ENCODE peak calls at places on chromosomes 12 and 14, in four cellular contexts. One of them, this sample, is unnamed.

GRCh38 chr14:30521899-30522736 is 36.8 kb upstream of the G2E3 start:
- DNase-seq in RWPE1: peak
- DNase-seq in CD4-positive, alpha-beta T cell: no peak
- DNase-seq in nephron progenitor cell: no peak
- DNase-seq in this sample: no peak

GRCh38 chr14:64581363-64581762 is 31.6 kb downstream of the PPP1R36 start:
- DNase-seq in nephron progenitor cell: no peak
- DNase-seq in CD4-positive, alpha-beta T cell: no peak
- DNase-seq in RWPE1: no peak
- DNase-seq in this sample: no peak

GRCh38 chr12:19959353-19959752 is 409.0 kb upstream of the PDE3A start:
- DNase-seq in CD4-positive, alpha-beta T cell: no peak
- DNase-seq in RWPE1: no peak
- DNase-seq in nephron progenitor cell: no peak
- DNase-seq in this sample: no peak

GRCh38 chr14:32375663-32376062 is 46.6 kb downstream of the AKAP6 start:
- DNase-seq in RWPE1: no peak
- DNase-seq in CD4-positive, alpha-beta T cell: no peak
- DNase-seq in nephron progenitor cell: no peak
- DNase-seq in this sample: no peak

GRCh38 chr12:50314629-50315312 is 31.5 kb upstream of the LIMA1 start:
- DNase-seq in RWPE1: peak
- DNase-seq in CD4-positive, alpha-beta T cell: no peak
- DNase-seq in nephron progenitor cell: peak
- DNase-seq in this sample: no peak

GRCh38 chr12:644818-645552 is 18.3 kb downstream of the NINJ2 start:
- DNase-seq in nephron progenitor cell: no peak
- DNase-seq in RWPE1: no peak
- DNase-seq in CD4-positive, alpha-beta T cell: no peak
- DNase-seq in this sample: no peak

GRCh38 chr12:110531741-110532333 is 29.7 kb downstream of the RAD9B start:
- DNase-seq in RWPE1: no peak
- DNase-seq in nephron progenitor cell: no peak
- DNase-seq in CD4-positive, alpha-beta T cell: no peak
- DNase-seq in this sample: no peak

GRCh38 chr12:104477812-104478388 is 21.2 kb downstream of the CHST11 start:
- DNase-seq in nephron progenitor cell: no peak
- DNase-seq in RWPE1: no peak
- DNase-seq in CD4-positive, alpha-beta T cell: no peak
- DNase-seq in this sample: no peak

GRCh38 chr12:67366530-67367196 is 97.5 kb downstream of the CAND1 start:
- DNase-seq in RWPE1: no peak
- DNase-seq in CD4-positive, alpha-beta T cell: no peak
- DNase-seq in nephron progenitor cell: no peak
- DNase-seq in this sample: peak

GRCh38 chr12:121781751-121782615 is 11.5 kb downstream of the RHOF start:
- DNase-seq in RWPE1: no peak
- DNase-seq in nephron progenitor cell: no peak
- DNase-seq in CD4-positive, alpha-beta T cell: no peak
- DNase-seq in this sample: no peak

GRCh38 chr12:6116481-6117021 is 7.9 kb downstream of the VWF start:
- DNase-seq in nephron progenitor cell: no peak
- DNase-seq in CD4-positive, alpha-beta T cell: no peak
- DNase-seq in RWPE1: no peak
- DNase-seq in this sample: no peak

GRCh38 chr12:29376118-29376517 is 4.9 kb downstream of the ERGIC2 start:
- DNase-seq in RWPE1: no peak
- DNase-seq in nephron progenitor cell: no peak
- DNase-seq in CD4-positive, alpha-beta T cell: no peak
- DNase-seq in this sample: no peak

GRCh38 chr12:24778486-24779304 is 170.2 kb downstream of the BCAT1 start:
- DNase-seq in RWPE1: peak
- DNase-seq in CD4-positive, alpha-beta T cell: no peak
- DNase-seq in nephron progenitor cell: no peak
- DNase-seq in this sample: no peak

GRCh38 chr12:58247633-58248032 is 306.3 kb downstream of the ATP23 start:
- DNase-seq in CD4-positive, alpha-beta T cell: no peak
- DNase-seq in RWPE1: no peak
- DNase-seq in nephron progenitor cell: no peak
- DNase-seq in this sample: no peak

GRCh38 chr14:28102814-28103213 is 663.8 kb upstream of the FOXG1 start:
- DNase-seq in RWPE1: peak
- DNase-seq in nephron progenitor cell: no peak
- DNase-seq in CD4-positive, alpha-beta T cell: no peak
- DNase-seq in this sample: no peak

GRCh38 chr12:30661210-30661609 is 34.5 kb downstream of the IPO8 start:
- DNase-seq in nephron progenitor cell: no peak
- DNase-seq in CD4-positive, alpha-beta T cell: no peak
- DNase-seq in RWPE1: no peak
- DNase-seq in this sample: no peak

GRCh38 chr14:32404784-32405573 is 75.9 kb downstream of the AKAP6 start:
- DNase-seq in nephron progenitor cell: no peak
- DNase-seq in RWPE1: no peak
- DNase-seq in CD4-positive, alpha-beta T cell: no peak
- DNase-seq in this sample: no peak

GRCh38 chr14:86357119-86357518 is 827.2 kb downstream of the FLRT2 start:
- DNase-seq in RWPE1: no peak
- DNase-seq in nephron progenitor cell: no peak
- DNase-seq in CD4-positive, alpha-beta T cell: no peak
- DNase-seq in this sample: no peak

GRCh38 chr14:100554082-100554677 is 33.0 kb downstream of the BEGAIN start:
- DNase-seq in CD4-positive, alpha-beta T cell: no peak
- DNase-seq in RWPE1: peak
- DNase-seq in nephron progenitor cell: peak
- DNase-seq in this sample: no peak

GRCh38 chr14:55122441-55122986 is 6.5 kb upstream of the LGALS3 start:
- DNase-seq in RWPE1: peak
- DNase-seq in CD4-positive, alpha-beta T cell: no peak
- DNase-seq in nephron progenitor cell: no peak
- DNase-seq in this sample: no peak

GRCh38 chr14:102973706-102974280 is 51.3 kb downstream of the AMN start:
- DNase-seq in nephron progenitor cell: no peak
- DNase-seq in CD4-positive, alpha-beta T cell: no peak
- DNase-seq in RWPE1: no peak
- DNase-seq in this sample: no peak

GRCh38 chr14:102969060-102969791 is 46.8 kb downstream of the AMN start:
- DNase-seq in nephron progenitor cell: no peak
- DNase-seq in RWPE1: no peak
- DNase-seq in CD4-positive, alpha-beta T cell: no peak
- DNase-seq in this sample: no peak

GRCh38 chr14:102971314-102971713 is 48.9 kb downstream of the AMN start:
- DNase-seq in RWPE1: no peak
- DNase-seq in nephron progenitor cell: no peak
- DNase-seq in CD4-positive, alpha-beta T cell: no peak
- DNase-seq in this sample: no peak

GRCh38 chr14:102969901-102970300 is 47.4 kb downstream of the AMN start:
- DNase-seq in nephron progenitor cell: no peak
- DNase-seq in CD4-positive, alpha-beta T cell: no peak
- DNase-seq in RWPE1: no peak
- DNase-seq in this sample: no peak

GRCh38 chr14:102971836-102972606 is 49.6 kb downstream of the AMN start:
- DNase-seq in CD4-positive, alpha-beta T cell: no peak
- DNase-seq in nephron progenitor cell: no peak
- DNase-seq in RWPE1: no peak
- DNase-seq in this sample: no peak
- TF ChIP-seq CTCF in CD4-positive, alpha-beta T cell: no peak
- TF ChIP-seq CTCF in nephron progenitor cell: no peak
- TF ChIP-seq CTCF in RWPE1: no peak
- TF ChIP-seq CTCF in this sample: no peak

DNA sequence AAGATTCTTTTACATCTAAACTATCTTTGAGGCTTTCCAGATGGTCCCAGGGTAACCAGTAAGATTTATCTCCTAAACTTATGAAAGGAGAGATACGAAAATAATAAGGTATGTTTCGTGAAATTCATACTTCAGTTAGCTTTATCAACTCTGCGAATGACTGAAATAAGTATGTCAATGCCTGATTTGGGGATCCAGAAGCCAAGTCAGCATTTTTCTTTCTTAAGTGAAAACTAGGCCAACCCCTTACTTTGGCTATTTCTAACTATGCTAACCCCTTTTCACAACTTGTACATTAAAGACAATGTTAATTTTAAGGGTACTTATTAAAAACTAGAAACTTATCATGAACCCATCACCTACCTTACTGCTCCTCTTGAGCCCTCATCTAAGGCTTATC is 26.9 kb upstream of the NID2 start:
- DNase-seq in RWPE1: no peak
- DNase-seq in nephron progenitor cell: no peak
- DNase-seq in CD4-positive, alpha-beta T cell: no peak
- DNase-seq in this sample: no peak
- TF ChIP-seq CTCF in RWPE1: no peak
- TF ChIP-seq CTCF in nephron progenitor cell: no peak
- TF ChIP-seq CTCF in CD4-positive, alpha-beta T cell: no peak
- TF ChIP-seq CTCF in this sample: no peak

GRCh38 chr14:102902086-102902485 is 20.4 kb upstream of the AMN start:
- DNase-seq in RWPE1: no peak
- DNase-seq in CD4-positive, alpha-beta T cell: no peak
- DNase-seq in nephron progenitor cell: no peak
- DNase-seq in this sample: no peak
- TF ChIP-seq CTCF in RWPE1: no peak
- TF ChIP-seq CTCF in CD4-positive, alpha-beta T cell: no peak
- TF ChIP-seq CTCF in nephron progenitor cell: no peak
- TF ChIP-seq CTCF in this sample: no peak

GRCh38 chr14:68639518-68640292 is 153.2 kb downstream of the ZFP36L1 start:
- DNase-seq in CD4-positive, alpha-beta T cell: no peak
- DNase-seq in RWPE1: no peak
- DNase-seq in nephron progenitor cell: no peak
- DNase-seq in this sample: no peak

GRCh38 chr14:68636597-68636996 is 156.3 kb downstream of the ZFP36L1 start:
- DNase-seq in nephron progenitor cell: no peak
- DNase-seq in RWPE1: no peak
- DNase-seq in CD4-positive, alpha-beta T cell: no peak
- DNase-seq in this sample: no peak

GRCh38 chr14:68637106-68638021 is 155.5 kb downstream of the ZFP36L1 start:
- DNase-seq in nephron progenitor cell: no peak
- DNase-seq in CD4-positive, alpha-beta T cell: no peak
- DNase-seq in RWPE1: no peak
- DNase-seq in this sample: no peak

GRCh38 chr14:68638817-68639517 is 153.9 kb downstream of the ZFP36L1 start:
- DNase-seq in nephron progenitor cell: no peak
- DNase-seq in RWPE1: no peak
- DNase-seq in CD4-positive, alpha-beta T cell: no peak
- DNase-seq in this sample: no peak

DNA sequence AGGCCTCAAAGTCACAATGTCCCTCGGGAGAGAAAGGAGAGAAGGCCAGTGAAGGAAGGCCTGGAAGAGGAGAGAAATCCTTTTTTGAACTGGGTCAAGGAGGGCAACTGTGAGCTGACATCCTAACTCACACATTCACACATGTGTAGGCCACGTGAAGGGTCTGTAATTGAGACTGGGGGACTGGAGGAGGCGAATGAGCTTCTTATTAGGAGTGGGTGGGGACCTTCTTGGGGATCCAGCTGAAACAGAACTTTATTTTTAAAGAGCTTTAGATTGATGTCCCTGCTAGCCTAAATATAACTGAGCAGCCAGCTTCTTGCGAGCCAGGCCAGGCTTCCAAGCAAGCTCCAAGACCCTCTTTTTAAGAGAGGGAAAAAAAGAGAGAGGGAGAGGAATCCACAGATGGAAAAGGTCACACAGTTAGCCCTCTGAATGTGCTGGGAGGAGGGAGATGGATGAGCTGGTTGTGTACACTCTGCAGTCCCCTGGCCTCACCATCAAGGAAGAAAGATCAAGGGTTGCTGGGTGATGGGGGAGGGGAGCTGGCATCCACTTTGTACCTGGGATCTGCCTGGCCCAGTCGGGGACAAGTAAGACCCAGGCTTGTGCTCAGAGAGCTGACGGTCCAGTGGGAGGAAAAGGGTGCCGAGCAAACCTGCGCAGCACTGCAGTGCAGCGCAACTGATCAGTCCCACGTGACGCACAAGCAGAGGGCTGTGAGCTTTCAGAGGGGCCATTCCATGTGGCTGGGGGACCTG is 154.6 kb downstream of the ZFP36L1 start:
- DNase-seq in nephron progenitor cell: no peak
- DNase-seq in RWPE1: no peak
- DNase-seq in CD4-positive, alpha-beta T cell: no peak
- DNase-seq in this sample: no peak
- TF ChIP-seq CTCF in nephron progenitor cell: no peak
- TF ChIP-seq CTCF in RWPE1: no peak
- TF ChIP-seq CTCF in CD4-positive, alpha-beta T cell: no peak
- TF ChIP-seq CTCF in this sample: no peak

DNA sequence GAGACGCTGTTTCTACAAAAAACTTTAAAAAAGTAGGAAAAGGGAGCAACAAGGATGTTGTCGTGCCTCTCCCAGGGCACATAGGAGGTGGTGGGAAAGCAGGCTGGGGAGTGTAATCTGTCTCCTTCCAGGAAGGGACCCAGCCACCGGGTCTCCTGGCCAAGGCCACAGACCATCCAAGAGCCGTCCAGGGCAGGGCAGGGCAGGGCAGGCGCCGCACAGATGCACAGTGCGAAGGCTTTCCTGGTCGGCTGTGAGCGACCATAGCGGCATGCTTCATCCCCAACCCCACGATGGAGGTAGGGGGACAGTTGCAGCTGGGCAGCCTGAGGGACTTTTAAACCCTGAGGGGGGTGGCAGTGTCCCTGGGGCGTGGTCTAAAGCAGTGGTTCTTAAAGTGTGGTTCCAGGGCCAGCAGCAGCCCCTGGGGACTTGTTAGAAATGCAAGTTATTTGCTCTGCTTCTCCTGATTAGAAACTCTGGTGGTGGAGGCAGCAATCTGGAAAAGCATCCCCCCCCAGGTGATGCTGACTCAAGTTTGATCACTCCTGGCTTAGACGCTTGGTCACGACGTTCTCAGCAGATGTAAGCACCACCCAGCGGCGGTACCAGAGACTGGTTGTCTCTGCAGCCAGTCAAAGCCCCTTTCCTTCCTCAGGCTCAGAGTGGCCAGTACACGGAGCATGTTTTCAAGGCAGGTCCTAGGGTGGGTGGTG is 197.4 kb upstream of the PRMT8 start:
- DNase-seq in RWPE1: peak
- DNase-seq in CD4-positive, alpha-beta T cell: no peak
- DNase-seq in nephron progenitor cell: no peak
- DNase-seq in this sample: no peak
- TF ChIP-seq CTCF in RWPE1: no peak
- TF ChIP-seq CTCF in CD4-positive, alpha-beta T cell: no peak
- TF ChIP-seq CTCF in nephron progenitor cell: no peak
- TF ChIP-seq CTCF in this sample: no peak

GRCh38 chr12:22231836-22232235 is 102.7 kb downstream of the ST8SIA1 start:
- DNase-seq in RWPE1: peak
- DNase-seq in nephron progenitor cell: no peak
- DNase-seq in CD4-positive, alpha-beta T cell: no peak
- DNase-seq in this sample: no peak
- TF ChIP-seq CTCF in RWPE1: no peak
- TF ChIP-seq CTCF in nephron progenitor cell: no peak
- TF ChIP-seq CTCF in CD4-positive, alpha-beta T cell: no peak
- TF ChIP-seq CTCF in this sample: no peak

GRCh38 chr14:105931808-105932483 is 405.6 kb downstream of the TMEM121 start:
- DNase-seq in nephron progenitor cell: no peak
- DNase-seq in RWPE1: peak
- DNase-seq in CD4-positive, alpha-beta T cell: no peak
- DNase-seq in this sample: no peak
- TF ChIP-seq CTCF in nephron progenitor cell: no peak
- TF ChIP-seq CTCF in RWPE1: no peak
- TF ChIP-seq CTCF in CD4-positive, alpha-beta T cell: no peak
- TF ChIP-seq CTCF in this sample: no peak

This sample was measured in AG04449.